ENCODE peak calls at places on chromosomes 2 and 18, in six cellular contexts. S is activated T-cell treated with anti-CD3 and anti-CD28 coated beads, Interleukin-2, amount 50 U/mL, for 72 hours; B is Right ventricle myocardium inferior; R is Right ventricle myocardium superior; F is pancreas; A is RWPE2. W is an unnamed sample.

GRCh38 chr2:10400978-10401951 is 46.9 kb downstream of the ODC1 start:
- ATAC-seq in S (peak; percentile 16), B (no peak), R (no peak), F (no peak), A (no peak), W (no peak)

GRCh38 chr2:142217804-142218203 is 87.0 kb upstream of the LRP1B start:
- ATAC-seq in S (no peak), B (no peak), R (no peak), F (no peak), A (no peak), W (no peak)

GRCh38 chr2:39413063-39413722 is 23.9 kb downstream of the MAP4K3 start:
- ATAC-seq in S (peak; percentile 36), B (no peak), R (no peak), F (no peak), A (no peak), W (peak; percentile 66)

GRCh38 chr2:100460904-100461303 is 9.4 kb upstream of the NMS start:
- ATAC-seq in S (no peak), B (no peak), R (no peak), F (no peak), A (no peak), W (no peak)

GRCh38 chr2:232504438-232504837 is 15.8 kb upstream of the PRSS56 start:
- ATAC-seq in S (no peak), B (no peak), R (no peak), F (no peak), A (no peak), W (peak; percentile 29)

GRCh38 chr2:110869472-110870446 is 137.4 kb downstream of the ACOXL start:
- ATAC-seq in S (no peak), B (no peak), R (no peak), F (no peak), A (peak; percentile 69), W (no peak)

GRCh38 chr18:58268849-58269248 is 224.8 kb downstream of the NEDD4L start:
- ATAC-seq in S (no peak), B (no peak), R (no peak), F (peak; percentile 54), A (peak; percentile 89), W (no peak)

GRCh38 chr2:172098650-172099471 is 3.8 kb downstream of the DLX2 start:
- ATAC-seq in S (peak; percentile 33), B (no peak), R (no peak), F (no peak), A (peak; percentile 5), W (peak; percentile 48)

GRCh38 chr2:26764078-26764887 is at the start of gene SLC35F6:
- ATAC-seq in S (peak; percentile 98), B (peak; percentile 95), R (peak; percentile 96), F (peak; percentile 98), A (peak; percentile 77), W (peak; percentile 94)